ENCODE peak calls at places on chromosome 12, in seven cellular contexts. H, X, V, A, B, K and O are unnamed samples.

GRCh38 chr12:52147367-52147972 is 44.3 kb downstream of the KRT80 start:
- DNase-seq in K (no peak), A (peak), B (peak), H (no peak), V (peak), X (no peak), O (peak)

GRCh38 chr12:1496162-1496925 is 98.0 kb downstream of the FBXL14 start:
- DNase-seq in K (no peak), A (no peak), B (peak), V (no peak), X (no peak), H (no peak), O (no peak)

GRCh38 chr12:48389409-48389808 is 38.7 kb upstream of the ZNF641 start:
- DNase-seq in H (no peak), K (no peak), B (no peak), A (no peak), V (no peak), X (no peak), O (no peak)

GRCh38 chr12:84924956-84925355 is 12.4 kb upstream of the SLC6A15 start:
- DNase-seq in A (peak), X (no peak), V (peak), B (no peak), H (no peak), K (no peak), O (no peak)

GRCh38 chr12:8081228-8081920 is 700 bp upstream of the NECAP1 start:
- DNase-seq in H (no peak), K (no peak), A (peak), V (peak), X (no peak), B (peak), O (peak)

GRCh38 chr12:126784328-126784921 is 1482.5 kb upstream of the TMEM132C start:
- DNase-seq in K (no peak), H (no peak), A (peak), B (peak), X (peak), V (peak), O (peak)

GRCh38 chr12:53975019-53975815 is 463 bp upstream of the HOTAIR start:
- DNase-seq in V (no peak), K (no peak), X (no peak), A (peak), H (no peak), B (peak), O (no peak)

GRCh38 chr12:26091837-26092236 is 33.0 kb downstream of the BHLHE41 start:
- DNase-seq in A (peak), V (no peak), X (no peak), H (no peak), B (no peak), K (no peak), O (peak)

GRCh38 chr12:22740656-22741350 is 115.8 kb downstream of the ETNK1 start:
- DNase-seq in X (no peak), K (no peak), V (no peak), H (no peak), B (peak), A (no peak), O (no peak)

GRCh38 chr12:42091769-42092168 is 52.9 kb downstream of the GXYLT1 start:
- DNase-seq in V (no peak), B (no peak), X (no peak), K (no peak), H (no peak), A (peak), O (no peak)

GRCh38 chr12:922297-922696 is 27.2 kb downstream of the RAD52 start:
- DNase-seq in V (no peak), X (no peak), A (no peak), B (no peak), K (no peak), H (no peak), O (no peak)

GRCh38 chr12:64252708-64253107 is 30.6 kb upstream of the KICS2 start:
- DNase-seq in K (no peak), B (peak), A (no peak), X (no peak), H (no peak), V (no peak), O (no peak)

GRCh38 chr12:115709410-115710065 is 568.0 kb downstream of the MED13L start:
- DNase-seq in V (no peak), A (no peak), K (no peak), H (no peak), X (no peak), B (peak), O (no peak)

GRCh38 chr12:116610971-116611541 is 51.9 kb downstream of the MAP1LC3B2 start:
- DNase-seq in X (no peak), H (no peak), K (no peak), B (no peak), A (no peak), V (no peak), O (no peak)